ENCODE peak calls at places on chromosomes 7 and 10, in nine cellular contexts. Z is GM12865, Y is A549, W is fibroblast of pulmonary artery, K is RWPE2, F is GM06990, J is ovary, M is AG10803, C is HFF-Myc. B is an unnamed sample.

GRCh38 chr10:120977892-120978291 is 126.7 kb downstream of the WDR11 start:
- DNase-seq in W (no peak), F (no peak), Z (no peak), C (no peak), Y (no peak), J (no peak), K (no peak), M (no peak), B (no peak)

GRCh38 chr10:29067161-29067560 is 221.7 kb upstream of the LYZL1 start:
- DNase-seq in Z (no peak), F (no peak), M (peak; percentile 38), Y (no peak), J (no peak), W (peak; percentile 21), K (no peak), C (no peak), B (no peak)

GRCh38 chr10:32054087-32054486 is 2.1 kb downstream of the KIF5B start:
- DNase-seq in C (no peak), M (peak; percentile 59), W (peak; percentile 66), F (no peak), J (no peak), K (no peak), Y (no peak), Z (peak; percentile 3), B (peak; percentile 42)

GRCh38 chr10:12876266-12876665 is 125.2 kb downstream of the CCDC3 start:
- DNase-seq in J (no peak), Y (no peak), C (no peak), M (no peak), W (no peak), Z (no peak), K (no peak), F (no peak), B (no peak)

GRCh38 chr7:79060498-79060897 is 393.0 kb downstream of the MAGI2 start:
- DNase-seq in M (no peak), J (no peak), Y (no peak), C (no peak), F (no peak), W (no peak), Z (no peak), K (no peak), B (no peak)

GRCh38 chr7:136133491-136133990 is 156.4 kb upstream of the MTPN start:
- DNase-seq in Y (no peak), J (no peak), K (no peak), Z (no peak), M (peak; percentile 21), W (peak; percentile 26), F (no peak), C (no peak), B (no peak)

GRCh38 chr7:44608916-44609648 is 2.7 kb downstream of the OGDH start:
- DNase-seq in W (peak; percentile 28), K (no peak), Y (no peak), C (no peak), F (no peak), Z (no peak), M (peak; percentile 91), J (no peak), B (no peak)

GRCh38 chr10:49690673-49691356 is 11.4 kb downstream of the C10orf53 start:
- DNase-seq in F (no peak), W (no peak), Y (no peak), K (no peak), J (no peak), M (no peak), C (peak; percentile 15), Z (no peak), B (no peak)

GRCh38 chr7:127789031-127789430 is 137.0 kb downstream of the SND1 start:
- DNase-seq in J (no peak), M (no peak), K (no peak), W (no peak), F (no peak), Z (no peak), Y (no peak), C (no peak), B (no peak)

GRCh38 chr7:155190608-155191536 is 106.8 kb upstream of the INSIG1 start:
- DNase-seq in Y (peak; percentile 61), C (no peak), M (no peak), J (no peak), F (peak; percentile 51), W (peak; percentile 28), Z (peak; percentile 56), K (no peak), B (no peak)

GRCh38 chr7:150941983-150942590 is 36.0 kb downstream of the KCNH2 start:
- DNase-seq in W (no peak), Y (no peak), F (no peak), K (no peak), J (peak; percentile 29), M (no peak), C (no peak), Z (peak; percentile 32), B (no peak)

GRCh38 chr7:94431620-94432295 is 37.1 kb downstream of the COL1A2 start:
- DNase-seq in Y (no peak), K (no peak), M (peak; percentile 86), J (no peak), W (peak; percentile 66), C (no peak), F (no peak), Z (no peak), B (no peak)

GRCh38 chr10:131786756-131787605 is 113.8 kb upstream of the PPP2R2D start:
- DNase-seq in K (no peak), W (peak; percentile 35), C (no peak), F (no peak), Y (peak; percentile 26), M (peak; percentile 1), J (peak; percentile 32), Z (peak; percentile 37), B (peak; percentile 6)

GRCh38 chr7:17168399-17168798 is 130.1 kb upstream of the AHR start:
- DNase-seq in W (no peak), C (no peak), F (no peak), K (no peak), Z (no peak), Y (no peak), M (no peak), J (no peak), B (no peak)
- TF ChIP-seq CTCF in W (no peak), C (no peak), F (no peak), K (no peak), Z (no peak), Y (no peak), M (no peak), J (no peak), B (no peak)

GRCh38 chr10:74587109-74587508 is 239.3 kb upstream of the KAT6B start:
- DNase-seq in J (no peak), K (no peak), M (no peak), Y (no peak), W (no peak), F (no peak), Z (no peak), C (no peak), B (no peak)

GRCh38 chr10:74589226-74589673 is 237.2 kb upstream of the KAT6B start:
- DNase-seq in K (peak; percentile 59), F (peak; percentile 59), M (peak; percentile 99), C (peak; percentile 98), Y (peak; percentile 41), Z (peak; percentile 85), W (peak; percentile 100), J (peak; percentile 88), B (peak; percentile 84)

GRCh38 chr10:74586088-74586585 is 240.3 kb upstream of the KAT6B start:
- DNase-seq in K (no peak), M (no peak), C (no peak), Z (peak; percentile 74), Y (no peak), J (no peak), W (no peak), F (peak; percentile 45), B (peak; percentile 38)
- H3K4me3 ChIP-seq in K (no peak overlapping the region), M (no peak overlapping the region), C (no peak overlapping the region), Z (peak overlapping the region; percentile 57), Y (no peak overlapping the region), J (no peak overlapping the region), W (no peak overlapping the region), F (peak overlapping the region; percentile 50), B (no peak overlapping the region)

GRCh38 chr7:22256702-22257101 is 100.3 kb downstream of the RAPGEF5 start:
- DNase-seq in J (no peak), W (no peak), F (no peak), Y (no peak), K (no peak), M (no peak), C (no peak), Z (no peak), B (no peak)
- TF ChIP-seq CTCF in J (no peak), W (no peak), F (no peak), Y (no peak), K (no peak), M (no peak), C (no peak), Z (no peak), B (peak; percentile 4)

GRCh38 chr7:50618281-50618680 is 53.1 kb upstream of the DDC start:
- DNase-seq in Z (no peak), Y (no peak), C (no peak), M (no peak), F (no peak), K (no peak), W (no peak), J (no peak), B (no peak)
- H3K4me3 ChIP-seq in Z (no peak overlapping the region), Y (no peak overlapping the region), C (no peak overlapping the region), M (no peak overlapping the region), F (no peak overlapping the region), K (no peak overlapping the region), W (no peak overlapping the region), J (no peak overlapping the region), B (no peak overlapping the region)

GRCh38 chr7:75038508-75038907 is 35.1 kb downstream of the RCC1L start:
- DNase-seq in J (no peak), K (no peak), M (no peak), W (no peak), C (no peak), Z (no peak), Y (no peak), F (no peak), B (no peak)

GRCh38 chr7:75028299-75028698 is 45.3 kb downstream of the RCC1L start:
- DNase-seq in K (no peak), W (no peak), C (no peak), J (no peak), F (no peak), Z (no peak), Y (no peak), M (no peak), B (no peak)

GRCh38 chr7:75033826-75034225 is 39.8 kb downstream of the RCC1L start:
- DNase-seq in J (no peak), F (no peak), Z (no peak), Y (no peak), C (no peak), M (no peak), W (no peak), K (no peak), B (no peak)

GRCh38 chr7:75033064-75033463 is 40.5 kb downstream of the RCC1L start:
- DNase-seq in J (no peak), Z (no peak), Y (peak; percentile 43), K (no peak), W (no peak), C (no peak), M (no peak), F (no peak), B (no peak)
- TF ChIP-seq CTCF in J (no peak), Z (no peak), Y (no peak), K (no peak), W (peak; percentile 28), C (peak; percentile 18), M (peak; percentile 12), F (peak; percentile 2), B (no peak)

GRCh38 chr7:116316838-116317612 is 106.7 kb downstream of the TES start:
- DNase-seq in M (peak; percentile 99), J (peak; percentile 28), F (peak; percentile 53), Z (peak; percentile 88), K (peak; percentile 83), C (peak; percentile 87), Y (peak; percentile 78), W (peak; percentile 98), B (peak; percentile 94)
- H3K4me3 ChIP-seq in M (peak overlapping the region; percentile 17), J (no peak overlapping the region), F (no peak overlapping the region), Z (peak overlapping the region; percentile 14), K (no peak overlapping the region), C (peak overlapping the region; percentile 10), Y (peak overlapping the region; percentile 2), W (peak overlapping the region; percentile 14), B (no peak overlapping the region)